ENCODE peak calls at places on chromosomes 13 and 19, in five cellular contexts. G is dorsolateral prefrontal cortex; C is mucosa of descending colon; B is CD4-positive, alpha-beta T cell; A is MCF 10A. U is an unnamed sample.

GRCh38 chr19:42078058-42078457 is 2.1 kb downstream of the ZNF574 start:
- DNase-seq in B (no peak), A (no peak), C (no peak), G (no peak), U (no peak)

GRCh38 chr19:50358483-50359431 is 6.7 kb downstream of the NAPSA start:
- DNase-seq in G (peak), A (no peak), C (peak), B (peak), U (peak)

GRCh38 chr19:18390075-18390909 is 4.3 kb downstream of the GDF15 start:
- DNase-seq in A (peak), B (no peak), C (no peak), G (no peak), U (no peak)

GRCh38 chr19:18502633-18503294 is 19.1 kb downstream of the ELL start:
- DNase-seq in G (peak), B (no peak), C (no peak), A (no peak), U (no peak)

GRCh38 chr13:112118451-112119064 is 51.6 kb downstream of the SOX1 start:
- DNase-seq in G (no peak), A (no peak), C (no peak), B (no peak), U (no peak)

GRCh38 chr19:13099073-13099999 is 3.3 kb downstream of the LYL1 start:
- DNase-seq in C (peak), B (peak), G (no peak), A (no peak), U (peak)

GRCh38 chr13:61294467-61295186 is 121.0 kb downstream of the PCDH20 start:
- DNase-seq in G (no peak), C (no peak), A (no peak), B (no peak), U (no peak)

GRCh38 chr19:9149976-9150375 is 9.8 kb downstream of the ZNF317 start:
- DNase-seq in G (no peak), B (no peak), C (no peak), A (peak), U (no peak)

GRCh38 chr13:98260357-98261164 is 83.5 kb upstream of the RNF113B start:
- DNase-seq in G (no peak), C (no peak), B (no peak), A (no peak), U (no peak)

GRCh38 chr13:79457948-79458347 is 23.0 kb upstream of the NDFIP2 start:
- DNase-seq in A (peak), B (no peak), C (no peak), G (no peak), U (no peak)

GRCh38 chr13:50686547-50686946 is 156.9 kb downstream of the DLEU7 start:
- DNase-seq in A (no peak), C (no peak), B (no peak), G (no peak), U (no peak)

GRCh38 chr19:13796301-13797057 is 1.2 kb downstream of the ZSWIM4 start:
- DNase-seq in B (no peak), A (peak), C (peak), G (no peak), U (no peak)

GRCh38 chr19:7716762-7717161 is 14.8 kb upstream of the FCER2 start:
- DNase-seq in C (no peak), G (no peak), A (no peak), B (no peak), U (no peak)

GRCh38 chr19:56147307-56147706 is 6.2 kb downstream of the ZNF444 start:
- DNase-seq in B (no peak), C (no peak), G (no peak), A (no peak), U (no peak)

GRCh38 chr19:49150106-49150943 is 4.9 kb downstream of the HRC start:
- DNase-seq in B (peak), A (peak), G (peak), C (peak), U (peak)

GRCh38 chr19:57362419-57362818 is 932 bp upstream of the TRAPPC2B start:
- DNase-seq in G (no peak), B (no peak), C (no peak), A (no peak), U (no peak)

GRCh38 chr13:37453246-37453645 is 145.3 kb downstream of the POSTN start:
- DNase-seq in G (no peak), A (peak), B (no peak), C (no peak), U (no peak)

GRCh38 chr19:5487222-5487621 is 32.0 kb downstream of the ZNRF4 start:
- DNase-seq in A (no peak), G (no peak), B (no peak), C (no peak), U (no peak)

GRCh38 chr19:16117594-16118033 is 5.9 kb downstream of the RAB8A start:
- DNase-seq in A (no peak), B (no peak), G (no peak), C (no peak), U (no peak)

GRCh38 chr13:98556968-98557591 is 19.8 kb downstream of the STK24 start:
- DNase-seq in B (peak), G (no peak), A (no peak), C (no peak), U (no peak)

GRCh38 chr13:87674143-87674772 is 3.1 kb downstream of the SLITRK5 start:
- DNase-seq in G (no peak), C (no peak), A (no peak), B (no peak), U (no peak)

GRCh38 chr19:38155453-38155852 is 68.6 kb downstream of the DPF1 start:
- DNase-seq in A (no peak), G (peak), B (no peak), C (no peak), U (no peak)

GRCh38 chr13:66586489-66586888 is 643.6 kb downstream of the PCDH9 start:
- DNase-seq in C (no peak), B (no peak), G (no peak), A (peak), U (no peak)

GRCh38 chr19:16571689-16572331 is 405 bp downstream of the SLC35E1 start:
- DNase-seq in C (no peak), A (no peak), B (peak), G (no peak), U (no peak)

GRCh38 chr13:99275093-99275469 is 16.9 kb upstream of the GPR18 start:
- DNase-seq in A (peak), B (peak), G (no peak), C (no peak), U (no peak)

GRCh38 chr13:50592412-50593145 is 250.9 kb downstream of the DLEU7 start:
- DNase-seq in A (peak), B (no peak), C (no peak), G (no peak), U (no peak)

GRCh38 chr13:40672310-40673060 is 6.0 kb upstream of the FOXO1 start:
- DNase-seq in G (no peak), C (no peak), A (peak), B (no peak), U (no peak)

GRCh38 chr13:113607477-113608245 is 23.1 kb downstream of the TFDP1 start:
- DNase-seq in A (no peak), C (no peak), G (no peak), B (no peak), U (peak)

GRCh38 chr13:30371649-30372265 is 50.5 kb upstream of the UBE2L5 start:
- DNase-seq in A (peak), G (no peak), B (peak), C (peak), U (no peak)

GRCh38 chr19:35088514-35088913 is 27.1 kb upstream of the FXYD3 start:
- DNase-seq in C (no peak), A (peak), G (no peak), B (no peak), U (no peak)

GRCh38 chr13:84192125-84192524 is 309.9 kb upstream of the SLITRK1 start:
- DNase-seq in B (no peak), A (peak), C (no peak), G (no peak), U (no peak)

GRCh38 chr19:17246681-17247425 is 1.1 kb upstream of the NR2F6 start:
- DNase-seq in C (peak), A (peak), B (no peak), G (no peak), U (no peak)

GRCh38 chr19:55173717-55174409 is 6.2 kb downstream of the SYT5 start:
- DNase-seq in B (no peak), G (no peak), A (peak), C (peak), U (no peak)

GRCh38 chr13:79593121-79593520 is 112.2 kb downstream of the NDFIP2 start:
- DNase-seq in C (no peak), A (no peak), G (no peak), B (no peak), U (no peak)

GRCh38 chr19:35027009-35027408 is 3.3 kb upstream of the SCN1B start:
- DNase-seq in G (no peak), C (no peak), A (no peak), B (no peak), U (no peak)

GRCh38 chr19:46529622-46530451 is 34.2 kb upstream of the PNMA8B start:
- DNase-seq in B (peak), A (peak), G (peak), C (peak), U (peak)

GRCh38 chr19:35991731-35992450 is 3.1 kb upstream of the SDHAF1 start:
- DNase-seq in A (no peak), C (no peak), G (no peak), B (no peak), U (no peak)

DNA sequence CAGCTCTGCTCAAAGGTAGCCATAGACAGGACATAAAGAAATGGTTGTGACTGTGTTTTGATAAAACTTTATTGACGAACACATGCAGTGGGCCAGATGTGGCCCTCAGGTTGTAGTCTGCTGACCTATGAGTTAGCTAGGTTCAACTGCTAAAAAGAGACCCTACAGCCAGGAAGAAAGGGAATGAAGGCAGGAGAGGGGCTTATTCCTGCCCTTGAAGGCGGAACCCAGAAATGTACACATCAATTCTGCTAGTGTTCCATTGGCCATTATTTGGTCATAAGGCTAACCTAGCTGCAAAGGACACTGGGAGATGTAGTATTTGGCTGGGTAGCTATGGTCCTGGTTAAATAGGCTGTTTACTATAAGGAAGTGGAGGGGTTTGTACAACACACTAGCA is 18.0 kb downstream of the APBA3 start:
- DNase-seq in A (peak), C (no peak), B (no peak), G (no peak), U (no peak)
- TF ChIP-seq CTCF in A (no peak), C (no peak), B (no peak), G (no peak), U (no peak)

GRCh38 chr13:46327256-46327655 is 59.8 kb downstream of the RUBCNL start:
- DNase-seq in C (no peak), B (no peak), G (no peak), A (no peak), U (no peak)

GRCh38 chr13:46324976-46325375 is 62.1 kb downstream of the RUBCNL start:
- DNase-seq in B (no peak), A (peak), G (no peak), C (no peak), U (no peak)

GRCh38 chr13:46317120-46317519 is 69.9 kb downstream of the RUBCNL start:
- DNase-seq in C (no peak), G (no peak), B (no peak), A (no peak), U (no peak)

GRCh38 chr13:46321494-46322225 is 65.4 kb downstream of the RUBCNL start:
- DNase-seq in B (peak), G (peak), A (peak), C (peak), U (peak)
- TF ChIP-seq CTCF in B (peak), G (peak), A (peak), C (peak), U (peak)

DNA sequence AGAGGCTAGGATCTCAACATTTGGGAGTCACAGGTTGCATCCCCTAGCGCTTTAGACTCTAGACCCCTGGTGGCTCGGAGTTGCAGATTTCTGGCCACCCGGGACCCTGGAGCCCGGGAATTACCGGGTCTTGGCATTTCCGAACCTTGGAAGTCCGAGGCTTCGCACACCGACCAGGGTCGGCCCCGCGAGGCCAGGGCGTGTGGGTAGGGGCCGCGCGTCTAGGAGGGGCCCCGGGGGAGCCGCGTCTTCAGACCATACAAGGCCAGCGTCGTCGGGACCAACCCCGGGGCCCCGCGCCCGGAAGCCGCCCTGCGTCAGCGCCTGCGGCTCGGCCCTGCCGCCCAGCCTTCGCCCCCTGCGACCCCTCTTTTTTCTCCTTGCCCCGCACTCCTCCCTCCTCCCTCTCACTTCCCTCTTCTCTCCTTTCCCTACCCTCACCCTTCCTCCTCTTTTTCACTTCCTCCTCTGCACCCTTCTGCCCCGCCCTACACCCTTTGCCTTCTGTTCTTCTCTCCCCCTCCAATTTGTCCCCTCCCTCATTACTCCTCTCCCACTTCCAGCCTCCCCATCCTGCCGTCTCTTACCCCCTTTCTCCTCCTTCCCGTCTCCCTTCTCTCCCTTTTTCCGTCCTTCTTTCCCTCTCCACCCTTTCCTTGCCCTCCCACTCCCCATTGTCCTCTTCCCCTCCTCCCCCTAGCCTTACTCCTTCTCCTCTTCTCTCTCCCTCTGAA is 2.4 kb upstream of the PLEKHG2 start:
- DNase-seq in G (peak), A (no peak), B (peak), C (peak), U (no peak)
- TF ChIP-seq CTCF in G (no peak), A (no peak), B (no peak), C (no peak), U (no peak)

DNA sequence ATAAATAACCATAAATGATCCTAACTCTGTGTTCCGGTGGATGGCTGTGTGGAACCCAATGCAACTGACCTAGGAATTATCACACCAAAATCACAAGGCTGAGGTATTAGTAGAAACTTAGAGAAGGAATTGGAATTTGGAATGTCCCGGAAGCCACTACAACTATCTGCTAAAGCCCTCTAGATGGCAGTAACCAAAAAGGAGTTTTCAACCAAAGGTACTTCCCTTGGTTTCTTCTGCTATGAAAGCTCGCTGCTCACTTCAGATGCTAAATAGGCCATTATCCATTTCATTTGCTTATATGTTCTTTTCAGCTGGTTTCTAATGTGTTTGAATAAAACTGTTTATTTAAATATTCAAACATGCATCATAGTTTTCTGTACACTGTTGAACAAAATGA is 1589.1 kb upstream of the SPRY2 start:
- DNase-seq in B (no peak), A (peak), G (no peak), C (no peak), U (no peak)
- TF ChIP-seq CTCF in B (no peak), A (peak), G (peak), C (no peak), U (no peak)

GRCh38 chr19:28472111-28472510 is 740.8 kb downstream of the UQCRFS1 start:
- DNase-seq in C (no peak), G (no peak), A (no peak), B (no peak), U (no peak)

GRCh38 chr19:28466107-28467045 is 746.6 kb downstream of the UQCRFS1 start:
- DNase-seq in C (peak), A (peak), G (no peak), B (peak), U (peak)

GRCh38 chr19:28469544-28469943 is 743.4 kb downstream of the UQCRFS1 start:
- DNase-seq in G (no peak), B (no peak), C (no peak), A (no peak), U (no peak)

GRCh38 chr19:28465317-28466086 is 747.4 kb downstream of the UQCRFS1 start:
- DNase-seq in C (no peak), A (no peak), B (no peak), G (no peak), U (no peak)

DNA sequence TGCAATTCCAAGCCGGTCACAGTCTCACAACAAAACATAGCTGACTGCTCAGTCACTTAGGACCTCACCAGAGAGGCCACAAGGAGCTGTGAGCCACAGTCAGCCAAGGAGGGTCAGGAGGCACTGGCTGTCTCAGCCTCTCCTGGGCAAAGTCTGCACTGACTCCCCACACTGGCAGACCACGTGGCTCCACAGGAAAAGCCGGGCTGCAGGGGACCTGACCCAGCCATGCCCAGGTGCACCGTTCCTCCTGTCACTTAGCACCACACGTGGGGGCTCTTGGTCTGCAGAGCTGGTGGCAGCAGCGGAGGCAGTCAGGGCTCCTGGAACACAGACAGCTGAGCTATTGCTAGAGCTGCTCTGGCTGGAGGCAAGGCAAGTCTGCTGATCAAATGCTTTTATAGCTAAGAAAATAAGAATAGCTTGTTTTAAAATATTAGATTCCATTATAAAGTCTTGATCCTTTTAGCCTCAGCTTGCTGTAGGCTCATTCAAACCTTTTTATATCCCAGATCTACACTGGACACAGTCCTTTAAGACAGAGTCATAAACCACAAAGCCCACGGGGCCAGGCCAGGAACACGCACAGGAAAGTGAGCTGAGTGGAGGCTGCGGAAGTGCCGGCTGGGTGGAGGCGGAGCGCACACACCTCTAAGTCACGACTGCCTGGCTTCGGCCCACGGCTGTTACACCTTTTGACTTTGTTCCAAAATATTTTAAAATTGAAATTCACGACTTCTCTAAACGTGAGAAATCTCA is 744.1 kb downstream of the UQCRFS1 start:
- DNase-seq in G (no peak), B (peak), C (peak), A (no peak), U (peak)
- TF ChIP-seq CTCF in G (no peak), B (no peak), C (no peak), A (no peak), U (no peak)

GRCh38 chr13:47594833-47595232 is 406.2 kb downstream of the SUCLA2 start:
- DNase-seq in A (no peak), G (no peak), B (no peak), C (no peak), U (no peak)
- TF ChIP-seq CTCF in A (no peak), G (no peak), B (no peak), C (no peak), U (no peak)

GRCh38 chr19:31943305-31943704 is 402.1 kb upstream of the ZNF507 start:
- DNase-seq in C (no peak), G (no peak), A (no peak), B (no peak), U (no peak)
- TF ChIP-seq CTCF in C (no peak), G (no peak), A (no peak), B (no peak), U (no peak)

GRCh38 chr19:32822916-32823746 is 46.4 kb downstream of the SLC7A9 start:
- DNase-seq in C (no peak), A (no peak), G (no peak), B (no peak), U (no peak)

GRCh38 chr19:32823747-32824102 is 45.8 kb downstream of the SLC7A9 start:
- DNase-seq in B (no peak), G (no peak), A (no peak), C (no peak), U (no peak)

GRCh38 chr19:32828139-32828538 is 41.4 kb downstream of the SLC7A9 start:
- DNase-seq in G (no peak), C (no peak), B (no peak), A (no peak), U (no peak)

GRCh38 chr19:32824906-32825608 is 44.5 kb downstream of the SLC7A9 start:
- DNase-seq in B (no peak), A (no peak), G (no peak), C (no peak), U (no peak)

GRCh38 chr19:32824136-32824835 is 45.3 kb downstream of the SLC7A9 start:
- DNase-seq in C (no peak), B (no peak), G (no peak), A (no peak), U (no peak)
- TF ChIP-seq CTCF in C (no peak), B (no peak), G (no peak), A (no peak), U (no peak)

GRCh38 chr19:2315818-2316353 is 7.9 kb upstream of the LINGO3 start:
- DNase-seq in B (no peak), G (peak), C (peak), A (no peak), U (peak)
- TF ChIP-seq CTCF in B (peak), G (peak), C (no peak), A (peak), U (peak)

GRCh38 chr13:27428160-27428559 is 3.7 kb downstream of the GTF3A start:
- DNase-seq in A (no peak), B (no peak), G (no peak), C (no peak), U (no peak)
- TF ChIP-seq CTCF in A (no peak), B (no peak), G (no peak), C (no peak), U (no peak)

U was measured in natural killer cell.